ENCODE peak calls at places on chromosome 1, in six cellular contexts. B is NCI-H2081, P is left cardiac atrium, E is erythroblast, T is GM19239, X is lower lobe of right lung. A is an unnamed sample.

GRCh38 chr1:8989821-8990220 is 36.4 kb downstream of the SLC2A7 start:
- DNase-seq in B (no peak), P (no peak), E (no peak), T (no peak), X (no peak), A (no peak)

GRCh38 chr1:38053416-38054091 is 7.0 kb upstream of the POU3F1 start:
- DNase-seq in B (no peak), P (no peak), E (no peak), T (no peak), X (no peak), A (no peak)

GRCh38 chr1:189654906-189655305 is 822.8 kb downstream of the BRINP3 start:
- DNase-seq in B (no peak), P (no peak), E (no peak), T (no peak), X (no peak), A (no peak)

GRCh38 chr1:180976958-180977357 is 45.7 kb downstream of the STX6 start:
- DNase-seq in B (no peak), P (no peak), E (no peak), T (no peak), X (no peak), A (no peak)

GRCh38 chr1:157371211-157371610 is 181.1 kb downstream of the FCRL5 start:
- DNase-seq in B (no peak), P (no peak), E (no peak), T (no peak), X (no peak), A (no peak)

GRCh38 chr1:85579619-85580018 is 942 bp upstream of the CCN1 start:
- DNase-seq in B (no peak), P (peak; percentile 39), E (no peak), T (no peak), X (no peak), A (no peak)

GRCh38 chr1:181170194-181170593 is 81.7 kb downstream of the IER5 start:
- DNase-seq in B (no peak), P (no peak), E (no peak), T (no peak), X (no peak), A (no peak)

GRCh38 chr1:211511030-211511429 is 19.1 kb upstream of the RD3 start:
- DNase-seq in B (no peak), P (no peak), E (no peak), T (no peak), X (no peak), A (no peak)

GRCh38 chr1:39087109-39087834 is 61.1 kb downstream of the NDUFS5 start:
- DNase-seq in B (no peak), P (peak; percentile 53), E (no peak), T (no peak), X (no peak), A (no peak)

GRCh38 chr1:6052543-6053205 is 7.0 kb downstream of the KCNAB2 start:
- DNase-seq in B (peak; percentile 69), P (peak; percentile 69), E (peak; percentile 72), T (peak; percentile 44), X (no peak), A (peak; percentile 14)

GRCh38 chr1:24119859-24120756 is 8.2 kb upstream of the MYOM3 start:
- DNase-seq in B (peak; percentile 16), P (peak; percentile 56), E (no peak), T (no peak), X (peak; percentile 66), A (no peak)

GRCh38 chr1:179876289-179876715 is 1.3 kb downstream of the TOR1AIP2 start:
- DNase-seq in B (no peak), P (no peak), E (peak; percentile 82), T (no peak), X (no peak), A (no peak)

GRCh38 chr1:6988796-6989195 is 203.5 kb downstream of the CAMTA1 start:
- DNase-seq in B (no peak), P (no peak), E (no peak), T (no peak), X (no peak), A (no peak)

GRCh38 chr1:59378621-59379020 is 81.7 kb downstream of the FGGY start:
- DNase-seq in B (no peak), P (no peak), E (no peak), T (no peak), X (no peak), A (no peak)

GRCh38 chr1:46407636-46408035 is 13.5 kb downstream of the FAAH start:
- DNase-seq in B (no peak), P (no peak), E (no peak), T (no peak), X (no peak), A (no peak)

GRCh38 chr1:205458777-205459566 is 3.1 kb upstream of the BLACAT1 start:
- DNase-seq in B (no peak), P (no peak), E (peak; percentile 6), T (no peak), X (no peak), A (no peak)

A was measured in central memory CD8-positive, alpha-beta T cell.